ENCODE peak calls at places on chromosomes 4 and X, in nine cellular contexts. I, J, W, R, K, L, N, F and A are unnamed samples.

GRCh38 chrX:65920620-65921019 is 119.3 kb downstream of the VSIG4 start:
- DNase-seq in W (no peak), K (no peak), J (no peak), N (no peak), R (no peak), F (no peak), I (no peak), L (no peak), A (no peak)

GRCh38 chrX:23857409-23857808 is 50.3 kb downstream of the APOO start:
- DNase-seq in I (no peak), F (no peak), W (no peak), K (no peak), R (no peak), L (no peak), J (no peak), N (no peak), A (no peak)

GRCh38 chr4:95963456-95963855 is 123.6 kb downstream of the PDHA2 start:
- DNase-seq in F (no peak), K (no peak), W (no peak), R (no peak), I (no peak), L (no peak), N (no peak), J (no peak), A (no peak)

GRCh38 chr4:108700358-108700757 is 50.0 kb downstream of the OSTC start:
- DNase-seq in W (no peak), K (no peak), I (no peak), N (no peak), L (peak; percentile 10), F (no peak), R (no peak), J (no peak), A (no peak)

GRCh38 chr4:108029321-108029720 is 39.6 kb downstream of the HADH start:
- DNase-seq in R (no peak), L (no peak), I (no peak), N (no peak), K (no peak), J (no peak), F (peak; percentile 43), W (no peak), A (no peak)

GRCh38 chr4:42501624-42502401 is 104.5 kb downstream of the SHISA3 start:
- DNase-seq in N (no peak), R (no peak), I (no peak), K (no peak), L (no peak), F (no peak), W (no peak), J (no peak), A (no peak)

GRCh38 chr4:146648384-146648783 is 9.7 kb downstream of the POU4F2 start:
- DNase-seq in W (peak; percentile 55), I (no peak), N (no peak), L (no peak), J (no peak), K (no peak), R (no peak), F (no peak), A (no peak)

GRCh38 chr4:155569471-155569870 is 97.2 kb upstream of the GUCY1A1 start:
- DNase-seq in K (no peak), L (no peak), R (no peak), J (no peak), F (no peak), W (no peak), N (no peak), I (no peak), A (no peak)

GRCh38 chrX:111445485-111445884 is 33.5 kb upstream of the DCX start:
- DNase-seq in W (no peak), F (peak; percentile 40), R (no peak), L (peak; percentile 32), J (no peak), I (no peak), K (no peak), N (peak; percentile 15), A (no peak)

GRCh38 chr4:55824865-55825264 is 5.3 kb downstream of the EXOC1L start:
- DNase-seq in J (no peak), K (no peak), L (no peak), W (no peak), R (no peak), F (no peak), N (no peak), I (no peak), A (no peak)

GRCh38 chr4:56803473-56803872 is 18.0 kb downstream of the SPINK2 start:
- DNase-seq in N (no peak), W (no peak), K (no peak), J (no peak), R (no peak), F (peak; percentile 71), I (no peak), L (no peak), A (peak; percentile 58)

GRCh38 chr4:77074961-77075855 is 581 bp downstream of the CCNI start:
- DNase-seq in J (peak; percentile 87), K (peak; percentile 70), L (peak; percentile 65), N (no peak), W (peak; percentile 59), F (peak; percentile 88), I (peak; percentile 69), R (peak; percentile 80), A (peak; percentile 71)

GRCh38 chrX:135625995-135626394 is 87.4 kb upstream of the CT45A1 start:
- DNase-seq in J (no peak), K (no peak), W (no peak), F (no peak), R (no peak), L (no peak), N (peak; percentile 2), I (no peak), A (no peak)

GRCh38 chrX:30702736-30703135 is 49.5 kb downstream of the GK start:
- DNase-seq in R (no peak), J (no peak), W (no peak), I (no peak), N (no peak), F (no peak), K (no peak), L (peak; percentile 91), A (no peak)

GRCh38 chr4:98632258-98632657 is 26.2 kb downstream of the TSPAN5 start:
- DNase-seq in L (no peak), I (no peak), K (no peak), W (no peak), R (no peak), F (no peak), N (no peak), J (no peak), A (no peak)

GRCh38 chr4:8553216-8553615 is 27.0 kb upstream of the GPR78 start:
- DNase-seq in L (no peak), J (no peak), K (no peak), W (no peak), F (no peak), R (no peak), N (no peak), I (no peak), A (no peak)

GRCh38 chr4:82791179-82791578 is 7.4 kb downstream of the SCD5 start:
- DNase-seq in W (peak; percentile 16), L (no peak), F (no peak), I (no peak), R (no peak), N (no peak), J (no peak), K (no peak), A (no peak)

GRCh38 chr4:48254381-48255072 is 15.1 kb downstream of the TEC start:
- DNase-seq in F (no peak), I (no peak), N (no peak), J (no peak), L (peak; percentile 82), K (no peak), R (peak; percentile 22), W (no peak), A (peak; percentile 56)

GRCh38 chr4:47913328-47913727 is 1.1 kb downstream of the NFXL1 start:
- DNase-seq in L (peak; percentile 34), N (no peak), W (no peak), F (peak; percentile 10), I (no peak), R (no peak), J (no peak), K (no peak), A (no peak)

GRCh38 chr4:25234390-25235367 is 846 bp downstream of the PI4K2B start:
- DNase-seq in R (peak; percentile 39), L (peak; percentile 81), J (peak; percentile 69), W (peak; percentile 44), K (peak; percentile 52), I (peak; percentile 23), N (peak; percentile 67), F (peak; percentile 85), A (peak; percentile 58)

GRCh38 chr4:41360911-41361830 is 104.4 kb downstream of the UCHL1 start:
- DNase-seq in W (peak; percentile 55), K (peak; percentile 20), R (peak; percentile 40), I (no peak), L (no peak), N (no peak), F (no peak), J (peak; percentile 77), A (peak; percentile 68)
- TF ChIP-seq CTCF in W (no peak), K (no peak), R (no peak), I (no peak), L (no peak), N (no peak), F (no peak), J (no peak), A (no peak)

GRCh38 chrX:9983463-9983862 is 16.3 kb downstream of the CLDN34 start:
- DNase-seq in W (no peak), K (no peak), L (no peak), N (no peak), F (no peak), J (no peak), R (no peak), I (no peak), A (no peak)
- H3K4me1 ChIP-seq in W (peaks cover 7% of the 10 kb centered on the region), K (no peaks in the 10 kb centered on the region), L (no peaks in the 10 kb centered on the region), N (no peaks in the 10 kb centered on the region), F (peaks cover 11% of the 10 kb centered on the region), J (no peaks in the 10 kb centered on the region), R (no peaks in the 10 kb centered on the region), I (no peaks in the 10 kb centered on the region), A (no peaks in the 10 kb centered on the region)

DNA sequence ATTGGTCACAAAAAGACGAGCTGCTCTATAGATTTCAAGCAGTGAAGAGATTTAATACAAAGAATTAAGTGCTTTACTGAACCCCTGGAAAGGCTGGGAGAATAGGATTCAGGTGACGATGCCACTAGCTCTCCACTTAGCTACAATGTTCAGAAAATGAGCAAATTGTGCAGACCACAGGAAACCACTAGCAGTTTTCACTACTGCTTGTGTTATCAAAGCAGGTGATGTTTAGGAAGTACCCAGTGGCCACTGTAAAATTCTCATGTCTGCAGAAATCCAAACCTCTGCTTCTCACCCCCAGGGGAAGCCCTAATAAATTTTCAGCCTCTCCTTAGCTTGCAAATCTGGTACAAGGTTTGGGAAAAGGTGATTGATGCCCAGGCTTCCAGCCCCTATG is 165.1 kb downstream of the IL1RAPL1 start:
- DNase-seq in W (no peak), J (no peak), I (no peak), N (no peak), K (no peak), F (no peak), L (no peak), R (no peak), A (no peak)
- TF ChIP-seq CTCF in W (no peak), J (no peak), I (no peak), N (no peak), K (no peak), F (no peak), L (no peak), R (no peak), A (no peak)

DNA sequence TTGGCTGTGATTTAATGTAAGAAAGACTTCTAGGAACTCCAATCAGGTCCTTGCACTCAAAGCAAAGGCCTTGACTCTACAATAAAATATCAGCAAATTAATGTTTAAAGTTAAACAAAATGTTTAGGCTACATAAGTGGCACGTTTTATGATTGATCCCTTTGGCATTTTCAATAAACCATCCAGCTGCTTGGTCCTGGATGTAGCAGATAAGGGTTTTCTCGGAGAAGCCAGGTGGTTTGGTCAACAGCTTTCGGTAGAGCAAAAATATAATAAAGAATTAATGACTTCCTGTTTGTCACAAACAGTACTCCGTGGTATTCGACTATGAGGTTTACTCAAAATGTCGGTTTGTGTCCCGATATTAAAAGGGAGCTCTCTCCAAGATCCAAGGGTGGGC is 95.8 kb downstream of the GEMIN8 start:
- DNase-seq in L (no peak), I (no peak), F (no peak), R (no peak), W (no peak), K (no peak), J (no peak), N (no peak), A (no peak)
- H3K4me1 ChIP-seq in L (peaks cover 2% of the 10 kb centered on the region), I (no peaks in the 10 kb centered on the region), F (no peaks in the 10 kb centered on the region), R (peaks cover 6% of the 10 kb centered on the region), W (peaks cover 16% of the 10 kb centered on the region), K (no peaks in the 10 kb centered on the region), J (peaks cover 16% of the 10 kb centered on the region), N (no peaks in the 10 kb centered on the region), A (peaks cover 11% of the 10 kb centered on the region)